ENCODE peak calls at places on chromosomes 6 and 20, in four cellular contexts. X, J, L and Z are unnamed samples.

GRCh38 chr6:166420351-166420750 is 37.6 kb upstream of the MPC1 start:
- DNase-seq in X (no peak), J (peak; percentile 21), L (no peak), Z (no peak)

GRCh38 chr6:54183616-54184015 is 72.4 kb downstream of the MLIP start:
- DNase-seq in X (no peak), J (no peak), L (no peak), Z (no peak)

GRCh38 chr6:159996087-159996622 is 27.3 kb downstream of the IGF2R start:
- DNase-seq in X (no peak), J (no peak), L (no peak), Z (no peak)

GRCh38 chr20:15179426-15180190 is 842.2 kb upstream of the FLRT3 start:
- DNase-seq in X (no peak), J (no peak), L (no peak), Z (no peak)

GRCh38 chr20:33687370-33687915 is 1.3 kb upstream of the E2F1 start:
- DNase-seq in X (no peak), J (no peak), L (no peak), Z (no peak)

GRCh38 chr20:51541189-51542032 is 1.1 kb downstream of the NFATC2 start:
- DNase-seq in X (no peak), J (peak; percentile 22), L (peak; percentile 81), Z (no peak)

GRCh38 chr6:84853901-84854300 is 89.5 kb upstream of the TBX18 start:
- DNase-seq in X (no peak), J (no peak), L (no peak), Z (no peak)

GRCh38 chr6:11414564-11414963 is 123.0 kb upstream of the TMEM170B start:
- DNase-seq in X (no peak), J (no peak), L (peak; percentile 71), Z (peak; percentile 43)

GRCh38 chr6:144033816-144034540 is 25.9 kb upstream of the PLAGL1 start:
- DNase-seq in X (no peak), J (peak; percentile 69), L (no peak), Z (no peak)

GRCh38 chr6:104229057-104229456 is 630.7 kb downstream of the HACE1 start:
- DNase-seq in X (no peak), J (no peak), L (no peak), Z (no peak)

GRCh38 chr20:728022-728944 is 40.0 kb downstream of the SLC52A3 start:
- DNase-seq in X (peak; percentile 62), J (peak; percentile 18), L (peak; percentile 85), Z (peak; percentile 89)

GRCh38 chr6:166157930-166158617 is 9.6 kb downstream of the TBXT start:
- DNase-seq in X (no peak), J (no peak), L (no peak), Z (no peak)

GRCh38 chr6:54191460-54191859 is 80.2 kb downstream of the MLIP start:
- DNase-seq in X (no peak), J (peak; percentile 56), L (peak; percentile 27), Z (no peak)

GRCh38 chr20:13546497-13547131 is 92.1 kb downstream of the TASP1 start:
- DNase-seq in X (peak; percentile 39), J (peak; percentile 71), L (peak; percentile 79), Z (peak; percentile 76)

GRCh38 chr20:45268531-45268930 is 14.2 kb upstream of the SLPI start:
- DNase-seq in X (no peak), J (no peak), L (no peak), Z (no peak)

GRCh38 chr20:2874456-2874855 is 1.2 kb downstream of the PTPRA start:
- DNase-seq in X (no peak), J (peak; percentile 39), L (no peak), Z (no peak)

GRCh38 chr6:168713839-168714238 is 272.9 kb downstream of the SMOC2 start:
- DNase-seq in X (no peak), J (no peak), L (peak; percentile 56), Z (no peak)

GRCh38 chr20:60262967-60263603 is 304.9 kb downstream of the CDH26 start:
- DNase-seq in X (peak; percentile 34), J (no peak), L (peak; percentile 67), Z (peak; percentile 77)

GRCh38 chr6:118551063-118551672 is 3.1 kb downstream of the PLN start:
- DNase-seq in X (no peak), J (peak; percentile 79), L (peak; percentile 45), Z (no peak)

GRCh38 chr6:15148356-15149058 is 97.4 kb upstream of the JARID2 start:
- DNase-seq in X (no peak), J (peak; percentile 90), L (peak; percentile 48), Z (peak; percentile 34)

GRCh38 chr6:12440981-12441380 is 150.8 kb downstream of the EDN1 start:
- DNase-seq in X (no peak), J (peak; percentile 9), L (no peak), Z (no peak)

GRCh38 chr20:36645998-36646397 is at the start of gene SLA2:
- DNase-seq in X (no peak), J (no peak), L (no peak), Z (no peak)

GRCh38 chr6:152295346-152295745 is 341.8 kb downstream of the SYNE1 start:
- DNase-seq in X (no peak), J (peak; percentile 99), L (no peak), Z (no peak)

GRCh38 chr6:159790149-159790946 is at the start of gene MRPL18:
- DNase-seq in X (peak; percentile 96), J (peak; percentile 98), L (peak; percentile 99), Z (peak; percentile 98)

GRCh38 chr20:63810730-63811490 is 20.2 kb downstream of the ZBTB46 start:
- DNase-seq in X (no peak), J (no peak), L (no peak), Z (no peak)

GRCh38 chr6:131387706-131388455 is 185.1 kb upstream of the ARG1 start:
- DNase-seq in X (no peak), J (no peak), L (no peak), Z (no peak)

GRCh38 chr6:139539852-139540251 is 165.4 kb upstream of the CITED2 start:
- DNase-seq in X (peak; percentile 34), J (peak; percentile 98), L (peak; percentile 84), Z (peak; percentile 49)

GRCh38 chr20:34951252-34951651 is 4.4 kb downstream of the GSS start:
- DNase-seq in X (no peak), J (no peak), L (no peak), Z (no peak)

GRCh38 chr6:167345960-167346359 is 21.1 kb downstream of the TTLL2 start:
- DNase-seq in X (no peak), J (no peak), L (no peak), Z (no peak)

GRCh38 chr20:6940052-6940451 is 172.6 kb downstream of the BMP2 start:
- DNase-seq in X (peak; percentile 10), J (no peak), L (peak; percentile 88), Z (peak; percentile 64)

GRCh38 chr20:1345030-1345755 is 16.3 kb upstream of the SDCBP2 start:
- DNase-seq in X (no peak), J (no peak), L (peak; percentile 46), Z (peak; percentile 13)

GRCh38 chr6:112912351-112913101 is 565.4 kb downstream of the RFPL4B start:
- DNase-seq in X (no peak), J (peak; percentile 41), L (no peak), Z (no peak)

GRCh38 chr20:54112221-54112884 is 42.0 kb upstream of the BCAS1 start:
- DNase-seq in X (no peak), J (no peak), L (no peak), Z (no peak)

GRCh38 chr20:61936701-61937131 is 129.0 kb downstream of the TAF4 start:
- DNase-seq in X (no peak), J (no peak), L (no peak), Z (no peak)
- H2BK120ac ChIP-seq in X (no peak overlapping the region), J (no peak overlapping the region), L (no peak overlapping the region), Z (no peak overlapping the region)

GRCh38 chr20:41290804-41291389 is 26.6 kb downstream of the ZHX3 start:
- DNase-seq in X (no peak), J (no peak), L (no peak), Z (no peak)
- H4K5ac ChIP-seq in X (no peak overlapping the region), J (peak overlapping the region; percentile 4), L (no peak overlapping the region), Z (no peak overlapping the region)

GRCh38 chr6:31652925-31653724 is 664 bp upstream of the BAG6 start:
- DNase-seq in X (peak; percentile 76), J (no peak), L (peak; percentile 98), Z (peak; percentile 93)
- H2AK5ac ChIP-seq in X (no peak overlapping the region), J (peak overlapping the region; percentile 96), L (no peak overlapping the region), Z (no peak overlapping the region)

GRCh38 chr6:30741789-30742315 is 635 bp downstream of the FLOT1 start:
- DNase-seq in X (no peak), J (no peak), L (no peak), Z (no peak)
- H2BK120ac ChIP-seq in X (no peak overlapping the region), J (peak overlapping the region; percentile 92), L (peak overlapping the region; percentile 33), Z (no peak overlapping the region)

DNA sequence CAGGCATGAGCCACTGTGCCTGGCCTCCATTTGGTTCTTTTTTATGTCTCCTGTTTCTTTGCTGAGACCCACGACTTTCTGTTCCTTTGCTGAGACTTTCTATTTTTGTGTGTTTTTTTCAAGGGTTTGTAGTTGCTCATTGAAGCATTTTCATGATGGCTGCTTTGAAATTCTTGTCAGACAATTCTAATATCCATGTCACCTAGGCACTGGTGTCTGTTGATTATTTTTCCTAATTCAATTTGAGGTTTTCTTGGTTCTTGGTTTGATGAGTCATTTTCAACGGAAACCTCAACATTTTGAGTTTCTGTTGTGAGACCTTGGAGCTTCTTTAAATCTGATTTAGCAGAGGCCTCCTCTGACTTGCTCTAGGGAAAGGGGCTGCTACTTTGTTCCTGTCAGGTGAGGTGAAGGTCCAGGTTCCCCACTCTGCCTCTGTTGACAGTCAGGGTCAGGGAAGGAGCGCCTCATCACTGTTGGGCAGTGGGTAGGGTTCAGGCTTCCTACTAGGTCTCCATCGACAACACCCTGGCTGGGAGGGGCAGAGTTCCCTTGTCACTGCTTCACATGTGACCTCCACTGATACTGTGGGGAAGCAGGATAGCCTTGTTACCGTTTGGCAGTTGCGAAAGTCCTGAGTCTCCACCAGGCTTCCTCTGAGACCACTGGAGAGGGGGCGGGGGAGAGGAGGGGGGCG is 67.2 kb upstream of the RNF24 start:
- DNase-seq in X (no peak), J (peak; percentile 82), L (peak; percentile 97), Z (peak; percentile 79)
- H4K5ac ChIP-seq in X (peak overlapping the region; percentile 28), J (peak overlapping the region; percentile 99), L (peak overlapping the region; percentile 75), Z (no peak overlapping the region)